ENCODE peak calls at places on chromosomes 13 and 19, in ten cellular contexts. W is kidney epithelial cell; C is uterus; A is EH; Y is endothelial cell; G is GM10248; J is HFF-Myc; H is NCI-H1694 treated with DMSO at 0.1 percent for 48 hours; F is activated naive CD4-positive, alpha-beta T cell; I is WTC11. E is an unnamed sample.

GRCh38 chr19:33398361-33399060 is 25.0 kb downstream of the CEBPG start:
- DNase-seq in W (no peak), C (no peak), A (no peak), Y (no peak), G (no peak), J (no peak), H (no peak), F (no peak), I (no peak), E (no peak)

GRCh38 chr19:5903054-5903501 is 512 bp downstream of the NDUFA11 start:
- DNase-seq in W (no peak), C (no peak), A (peak), Y (no peak), G (no peak), J (no peak), H (no peak), F (no peak), I (no peak), E (no peak)

GRCh38 chr13:24038846-24039330 is 121.6 kb upstream of the SPATA13 start:
- DNase-seq in W (peak), C (no peak), A (peak), Y (no peak), G (no peak), J (peak), H (no peak), F (no peak), I (no peak), E (no peak)

GRCh38 chr13:74061939-74062595 is 72.1 kb downstream of the KLF12 start:
- DNase-seq in W (no peak), C (peak), A (peak), Y (no peak), G (peak), J (no peak), H (no peak), F (no peak), I (no peak), E (no peak)

GRCh38 chr19:32018014-32018413 is 327.4 kb upstream of the ZNF507 start:
- DNase-seq in W (peak), C (peak), A (no peak), Y (no peak), G (no peak), J (no peak), H (no peak), F (no peak), I (no peak), E (no peak)

GRCh38 chr13:76944457-76944856 is 3.9 kb upstream of the ACOD1 start:
- DNase-seq in W (no peak), C (no peak), A (peak), Y (no peak), G (no peak), J (no peak), H (no peak), F (no peak), I (no peak), E (no peak)

GRCh38 chr19:16133818-16134217 is 9.7 kb upstream of the HSH2D start:
- DNase-seq in W (no peak), C (no peak), A (no peak), Y (no peak), G (no peak), J (no peak), H (no peak), F (no peak), I (no peak), E (no peak)

GRCh38 chr13:31046711-31047279 is 114.3 kb downstream of the TEX26 start:
- DNase-seq in W (no peak), C (peak), A (peak), Y (no peak), G (no peak), J (no peak), H (peak), F (no peak), I (no peak), E (no peak)

GRCh38 chr13:31209172-31209818 is 9.5 kb downstream of the B3GLCT start:
- DNase-seq in W (no peak), C (peak), A (peak), Y (no peak), G (no peak), J (no peak), H (peak), F (no peak), I (no peak), E (no peak)

GRCh38 chr13:112674412-112675383 is 15.1 kb upstream of the ATP11A start:
- DNase-seq in W (no peak), C (no peak), A (no peak), Y (no peak), G (no peak), J (no peak), H (no peak), F (no peak), I (no peak), E (no peak)

GRCh38 chr13:111424134-111424533 is 103.7 kb downstream of the TEX29 start:
- DNase-seq in W (no peak), C (no peak), A (no peak), Y (no peak), G (no peak), J (no peak), H (no peak), F (no peak), I (no peak), E (no peak)

GRCh38 chr13:43495732-43496131 is 291.0 kb downstream of the ENOX1 start:
- DNase-seq in W (no peak), C (no peak), A (no peak), Y (no peak), G (no peak), J (no peak), H (no peak), F (no peak), I (no peak), E (no peak)

GRCh38 chr13:113616281-113616906 is 31.8 kb downstream of the TFDP1 start:
- DNase-seq in W (no peak), C (no peak), A (no peak), Y (no peak), G (no peak), J (no peak), H (no peak), F (no peak), I (no peak), E (no peak)

GRCh38 chr13:36028359-36028758 is 102.8 kb downstream of the DCLK1 start:
- DNase-seq in W (no peak), C (no peak), A (no peak), Y (no peak), G (no peak), J (no peak), H (no peak), F (no peak), I (no peak), E (no peak)

GRCh38 chr19:19482785-19483625 is 32.3 kb downstream of the TSSK6 start:
- DNase-seq in W (no peak), C (no peak), A (no peak), Y (no peak), G (no peak), J (no peak), H (no peak), F (no peak), I (no peak), E (no peak)

GRCh38 chr13:32370805-32371204 is 55.5 kb downstream of the BRCA2 start:
- DNase-seq in W (no peak), C (no peak), A (no peak), Y (no peak), G (no peak), J (no peak), H (no peak), F (no peak), I (no peak), E (no peak)

GRCh38 chr19:45125975-45126493 is 33.1 kb downstream of the PPP1R37 start:
- DNase-seq in W (no peak), C (peak), A (peak), Y (peak), G (peak), J (peak), H (peak), F (peak), I (peak), E (peak)

GRCh38 chr13:21001471-21001870 is 59.9 kb downstream of the LATS2 start:
- DNase-seq in W (no peak), C (no peak), A (no peak), Y (no peak), G (no peak), J (no peak), H (no peak), F (no peak), I (no peak), E (no peak)

GRCh38 chr13:99658266-99658991 is 157.2 kb downstream of the TM9SF2 start:
- DNase-seq in W (no peak), C (peak), A (peak), Y (peak), G (no peak), J (no peak), H (peak), F (no peak), I (peak), E (no peak)

GRCh38 chr13:112438515-112438914 is 62.4 kb downstream of the SPACA7 start:
- DNase-seq in W (no peak), C (no peak), A (no peak), Y (no peak), G (no peak), J (no peak), H (no peak), F (no peak), I (no peak), E (no peak)